ENCODE peak calls at places on chromosomes 6 and 20, in seven cellular contexts. P is brain microvascular endothelial cell, V is stomach, I is fibroblast of lung, X is thoracic aorta, Y is colonic mucosa, J is kidney. E is an unnamed sample. For H3K36me3, the result is how much of the 10 kb centered on the place peaks cover.

GRCh38 chr6:34817337-34817910 is 25.5 kb downstream of the BLTP3A start:
- DNase-seq in P (no peak), V (no peak), I (no peak), X (no peak), Y (no peak), J (no peak), E (no peak)

GRCh38 chr6:75201901-75202672 is 3.8 kb downstream of the COL12A1 start:
- DNase-seq in P (peak), V (no peak), I (peak), X (no peak), Y (no peak), J (peak), E (no peak)

GRCh38 chr6:121668259-121668658 is 232.8 kb downstream of the GJA1 start:
- DNase-seq in P (peak), V (no peak), I (no peak), X (no peak), Y (no peak), J (no peak), E (no peak)

GRCh38 chr6:20211037-20211940 is 980 bp downstream of the MBOAT1 start:
- DNase-seq in P (no peak), V (peak), I (peak), X (no peak), Y (peak), J (no peak), E (no peak)

GRCh38 chr6:111631018-111631417 is 25.3 kb upstream of the TRAF3IP2 start:
- DNase-seq in P (no peak), V (peak), I (no peak), X (no peak), Y (no peak), J (no peak), E (no peak)

GRCh38 chr6:69265090-69265489 is 531.7 kb downstream of the LMBRD1 start:
- DNase-seq in P (no peak), V (no peak), I (no peak), X (no peak), Y (no peak), J (no peak), E (no peak)

GRCh38 chr6:133184798-133185380 is 56.3 kb upstream of the EYA4 start:
- DNase-seq in P (no peak), V (no peak), I (peak), X (no peak), Y (no peak), J (no peak), E (no peak)

GRCh38 chr6:168225471-168225901 is 94.1 kb downstream of the DACT2 start:
- DNase-seq in P (no peak), V (no peak), I (no peak), X (no peak), Y (no peak), J (no peak), E (no peak)

GRCh38 chr20:63704749-63705117 is 3.0 kb downstream of the ARFRP1 start:
- DNase-seq in P (no peak), V (no peak), I (no peak), X (no peak), Y (no peak), J (no peak), E (no peak)

GRCh38 chr20:37311710-37312355 is 22.4 kb downstream of the MANBAL start:
- DNase-seq in P (no peak), V (no peak), I (no peak), X (no peak), Y (no peak), J (no peak), E (no peak)

GRCh38 chr20:34971038-34971872 is 15.6 kb downstream of the MYH7B start:
- DNase-seq in P (no peak), V (no peak), I (no peak), X (no peak), Y (no peak), J (no peak), E (no peak)

GRCh38 chr6:27644528-27644927 is 171.6 kb upstream of the ZNF184 start:
- DNase-seq in P (no peak), V (no peak), I (no peak), X (no peak), Y (no peak), J (no peak), E (no peak)

GRCh38 chr6:21885532-21886089 is 292.1 kb downstream of the SOX4 start:
- DNase-seq in P (peak), V (peak), I (peak), X (peak), Y (peak), J (no peak), E (peak)

GRCh38 chr20:9476174-9476573 is 38.2 kb upstream of the LAMP5 start:
- DNase-seq in P (no peak), V (no peak), I (no peak), X (no peak), Y (no peak), J (no peak), E (no peak)
- H3K36me3 ChIP-seq in P (under half), V (under half), I (under half), X (under half), Y (under half), J (under half), E (under half)

DNA sequence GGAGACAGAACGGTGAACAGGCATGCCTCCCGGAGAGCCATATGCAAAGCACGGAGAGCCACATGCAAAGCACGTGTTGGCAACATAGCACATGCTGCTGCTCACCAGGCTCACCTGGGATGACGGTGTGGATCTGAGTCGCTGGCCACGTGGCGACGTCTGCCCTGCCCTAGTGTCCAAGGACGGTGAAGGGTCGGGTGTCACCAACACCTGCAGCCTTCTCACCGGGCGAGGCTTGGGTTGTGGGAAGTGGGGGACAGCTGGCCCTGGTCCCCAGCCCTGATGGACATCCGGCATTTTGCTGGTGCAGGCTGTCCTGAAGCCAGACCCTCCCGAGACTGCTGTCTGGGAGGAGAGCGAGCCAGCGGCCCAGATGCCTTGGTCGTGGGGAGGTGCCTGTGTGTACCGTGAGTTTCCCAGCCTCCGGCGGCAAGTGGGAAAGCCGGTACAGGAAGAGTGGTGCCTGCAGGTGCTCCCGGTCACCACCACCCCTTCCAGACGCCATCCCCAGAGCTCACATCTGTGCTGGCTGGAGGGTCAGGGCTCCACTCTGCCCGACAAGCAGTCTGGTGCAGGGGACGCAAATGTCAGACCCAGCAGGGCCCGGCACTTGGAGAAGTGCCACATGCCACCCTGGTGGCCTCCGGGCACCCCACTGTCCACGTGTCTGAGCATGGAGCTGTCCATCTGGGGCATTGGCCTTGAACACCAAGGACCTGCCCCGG is 5.9 kb upstream of the ADRM1 start:
- DNase-seq in P (no peak), V (no peak), I (no peak), X (no peak), Y (no peak), J (no peak), E (no peak)
- H3K36me3 ChIP-seq in P (under half), V (half or more), I (under half), X (under half), Y (under half), J (under half), E (under half)

GRCh38 chr6:7604003-7604402 is 14.0 kb downstream of the SNRNP48 start:
- DNase-seq in P (no peak), V (peak), I (no peak), X (no peak), Y (no peak), J (no peak), E (no peak)

GRCh38 chr6:7604506-7604905 is 14.5 kb downstream of the SNRNP48 start:
- DNase-seq in P (no peak), V (no peak), I (no peak), X (no peak), Y (no peak), J (no peak), E (no peak)
- H3K36me3 ChIP-seq in P (half or more), V (half or more), I (under half), X (under half), Y (under half), J (under half), E (under half)

GRCh38 chr6:142774292-142774691 is 170.7 kb downstream of the HIVEP2 start:
- DNase-seq in P (no peak), V (no peak), I (no peak), X (no peak), Y (no peak), J (no peak), E (no peak)
- H3K36me3 ChIP-seq in P (half or more), V (half or more), I (under half), X (under half), Y (under half), J (under half), E (under half)

GRCh38 chr6:56618050-56618449 is 24.6 kb downstream of the DST start:
- DNase-seq in P (no peak), V (no peak), I (no peak), X (no peak), Y (no peak), J (no peak), E (no peak)
- H3K36me3 ChIP-seq in P (under half), V (half or more), I (under half), X (under half), Y (under half), J (under half), E (under half)